ENCODE peak calls at places on chromosomes 11 and 22, in nine cellular contexts. N, O, D, T, R, F, L, P and W are unnamed samples.

GRCh38 chr11:116335078-116335477 is 437.7 kb downstream of the BUD13 start:
- DNase-seq in N (no peak), O (no peak), D (no peak), T (no peak), R (no peak), F (no peak), L (no peak), P (no peak), W (no peak)

GRCh38 chr11:111765984-111766833 is at the start of gene PPP2R1B:
- DNase-seq in N (peak), O (peak), D (peak), T (peak), R (peak), F (peak), L (peak), P (peak), W (peak)

GRCh38 chr11:57425565-57426438 is 1.1 kb downstream of the SLC43A3 start:
- DNase-seq in N (no peak), O (peak), D (no peak), T (peak), R (no peak), F (no peak), L (no peak), P (no peak), W (no peak)

GRCh38 chr11:68010058-68011041 is at the start of gene ALDH3B1:
- DNase-seq in N (peak), O (peak), D (peak), T (peak), R (peak), F (peak), L (peak), P (no peak), W (peak)

GRCh38 chr11:117199061-117199915 is at the start of gene TAGLN:
- DNase-seq in N (no peak), O (peak), D (no peak), T (peak), R (peak), F (no peak), L (peak), P (peak), W (no peak)

GRCh38 chr11:82117339-82117738 is 616.3 kb downstream of the FAM181B start:
- DNase-seq in N (no peak), O (no peak), D (no peak), T (no peak), R (peak), F (no peak), L (no peak), P (no peak), W (no peak)

GRCh38 chr11:60700689-60701508 is 1.5 kb downstream of the MS4A8 start:
- DNase-seq in N (peak), O (peak), D (peak), T (peak), R (no peak), F (no peak), L (no peak), P (no peak), W (no peak)

GRCh38 chr11:134643519-134644042 is 231.5 kb upstream of the B3GAT1 start:
- DNase-seq in N (peak), O (no peak), D (no peak), T (no peak), R (no peak), F (no peak), L (no peak), P (no peak), W (no peak)

GRCh38 chr22:28948404-28948803 is 65.0 kb downstream of the ZNRF3 start:
- DNase-seq in N (no peak), O (no peak), D (no peak), T (no peak), R (no peak), F (no peak), L (no peak), P (no peak), W (no peak)

GRCh38 chr11:62147545-62147944 is 23.7 kb downstream of the INCENP start:
- DNase-seq in N (peak), O (no peak), D (peak), T (no peak), R (no peak), F (no peak), L (no peak), P (no peak), W (no peak)

GRCh38 chr11:132111781-132112380 is 741.5 kb downstream of the NTM start:
- DNase-seq in N (no peak), O (no peak), D (no peak), T (peak), R (peak), F (no peak), L (no peak), P (no peak), W (no peak)